ENCODE peak calls at places on chromosomes 2 and 18, in five cellular contexts. L is PC-3, U is pancreas, C is heart right ventricle, P is tibial artery. D is an unnamed sample.
A peak's percentile ranks its signal among the peaks of the same experiment; 100 is the strongest.

GRCh38 chr2:100611079-100612029 is 48.6 kb downstream of the PDCL3 start:
- DNase-seq in L (no peak), U (no peak), C (no peak), P (no peak), D (no peak)

GRCh38 chr2:3493610-3493997 is 25.7 kb downstream of the ADI1 start:
- DNase-seq in L (no peak), U (no peak), C (no peak), P (peak; percentile 83), D (peak; percentile 77)

GRCh38 chr2:62539892-62540785 is 34.1 kb upstream of the TMEM17 start:
- DNase-seq in L (no peak), U (no peak), C (no peak), P (no peak), D (no peak)

GRCh38 chr2:37189452-37190153 is 1.1 kb upstream of the SULT6B1 start:
- DNase-seq in L (peak; percentile 84), U (peak; percentile 30), C (no peak), P (no peak), D (peak; percentile 63)

GRCh38 chr2:238561230-238561629 is 134.5 kb downstream of the ASB1 start:
- DNase-seq in L (peak; percentile 80), U (no peak), C (no peak), P (no peak), D (no peak)

GRCh38 chr2:109439315-109439714 is 174.5 kb downstream of the SEPTIN10 start:
- DNase-seq in L (no peak), U (no peak), C (no peak), P (peak; percentile 24), D (no peak)

GRCh38 chr18:60599267-60599666 is 226.7 kb upstream of the MC4R start:
- DNase-seq in L (no peak), U (no peak), C (no peak), P (no peak), D (no peak)

GRCh38 chr2:28633739-28634138 is 117.9 kb upstream of the PPP1CB start:
- DNase-seq in L (peak; percentile 98), U (no peak), C (no peak), P (no peak), D (no peak)

GRCh38 chr2:239292956-239293355 is 107.9 kb downstream of the HDAC4 start:
- DNase-seq in L (no peak), U (no peak), C (no peak), P (peak; percentile 38), D (no peak)

GRCh38 chr18:24014986-24015896 is 687 bp downstream of the TTC39C start:
- DNase-seq in L (peak; percentile 56), U (peak; percentile 27), C (peak; percentile 46), P (peak; percentile 77), D (peak; percentile 68)

GRCh38 chr18:23250893-23251656 is 115.8 kb downstream of the CABLES1 start:
- DNase-seq in L (no peak), U (no peak), C (no peak), P (peak; percentile 81), D (no peak)

GRCh38 chr2:598043-598802 is 79.0 kb downstream of the TMEM18 start:
- DNase-seq in L (no peak), U (no peak), C (no peak), P (no peak), D (no peak)

GRCh38 chr18:56043691-56044090 is 455.7 kb upstream of the TCF4 start:
- DNase-seq in L (no peak), U (peak; percentile 34), C (no peak), P (no peak), D (no peak)

GRCh38 chr2:218622606-218623238 is 15.0 kb downstream of the PLCD4 start:
- DNase-seq in L (no peak), U (no peak), C (no peak), P (no peak), D (no peak)

GRCh38 chr2:156322103-156322671 is 10.3 kb downstream of the NR4A2 start:
- DNase-seq in L (no peak), U (no peak), C (no peak), P (no peak), D (no peak)

GRCh38 chr2:153509133-153509532 is 30.6 kb upstream of the RPRM start:
- DNase-seq in L (no peak), U (no peak), C (no peak), P (no peak), D (no peak)

GRCh38 chr2:858646-859045 is 92.0 kb upstream of the SNTG2 start:
- DNase-seq in L (no peak), U (no peak), C (no peak), P (no peak), D (no peak)

GRCh38 chr2:100673691-100674485 is 111.1 kb downstream of the PDCL3 start:
- DNase-seq in L (no peak), U (no peak), C (no peak), P (no peak), D (no peak)

GRCh38 chr2:15965564-15966019 is 25.2 kb downstream of the MYCN start:
- DNase-seq in L (no peak), U (no peak), C (no peak), P (no peak), D (no peak)

GRCh38 chr2:151438506-151438905 is 28.8 kb downstream of the RIF1 start:
- DNase-seq in L (no peak), U (no peak), C (no peak), P (no peak), D (no peak)

GRCh38 chr18:61132036-61132435 is 201.2 kb upstream of the CDH20 start:
- DNase-seq in L (no peak), U (no peak), C (no peak), P (no peak), D (no peak)

GRCh38 chr2:183248866-183249567 is 124.8 kb downstream of the NUP35 start:
- DNase-seq in L (peak; percentile 69), U (no peak), C (no peak), P (no peak), D (no peak)

GRCh38 chr18:63951302-63951705 is 2.2 kb downstream of the HMSD start:
- DNase-seq in L (peak; percentile 60), U (no peak), C (no peak), P (no peak), D (no peak)

GRCh38 chr2:241764272-241765241 is 12.1 kb upstream of the GAL3ST2 start:
- DNase-seq in L (no peak), U (no peak), C (no peak), P (peak; percentile 55), D (no peak)

GRCh38 chr2:195407782-195408181 is 249.2 kb upstream of the SLC39A10 start:
- DNase-seq in L (peak; percentile 66), U (no peak), C (no peak), P (no peak), D (no peak)

GRCh38 chr18:71233177-71233576 is 944.3 kb downstream of the SOCS6 start:
- DNase-seq in L (no peak), U (no peak), C (no peak), P (no peak), D (no peak)

GRCh38 chr2:120539937-120540718 is 194.2 kb downstream of the INHBB start:
- DNase-seq in L (peak; percentile 60), U (peak; percentile 64), C (peak; percentile 72), P (peak; percentile 97), D (no peak)

GRCh38 chr2:120541972-120542670 is 193.5 kb upstream of the GLI2 start:
- DNase-seq in L (no peak), U (no peak), C (no peak), P (no peak), D (no peak)

GRCh38 chr2:120541553-120541932 is 194.1 kb upstream of the GLI2 start:
- DNase-seq in L (no peak), U (no peak), C (no peak), P (no peak), D (no peak)

GRCh38 chr2:120539421-120539936 is 193.5 kb downstream of the INHBB start:
- DNase-seq in L (no peak), U (no peak), C (no peak), P (no peak), D (no peak)

DNA sequence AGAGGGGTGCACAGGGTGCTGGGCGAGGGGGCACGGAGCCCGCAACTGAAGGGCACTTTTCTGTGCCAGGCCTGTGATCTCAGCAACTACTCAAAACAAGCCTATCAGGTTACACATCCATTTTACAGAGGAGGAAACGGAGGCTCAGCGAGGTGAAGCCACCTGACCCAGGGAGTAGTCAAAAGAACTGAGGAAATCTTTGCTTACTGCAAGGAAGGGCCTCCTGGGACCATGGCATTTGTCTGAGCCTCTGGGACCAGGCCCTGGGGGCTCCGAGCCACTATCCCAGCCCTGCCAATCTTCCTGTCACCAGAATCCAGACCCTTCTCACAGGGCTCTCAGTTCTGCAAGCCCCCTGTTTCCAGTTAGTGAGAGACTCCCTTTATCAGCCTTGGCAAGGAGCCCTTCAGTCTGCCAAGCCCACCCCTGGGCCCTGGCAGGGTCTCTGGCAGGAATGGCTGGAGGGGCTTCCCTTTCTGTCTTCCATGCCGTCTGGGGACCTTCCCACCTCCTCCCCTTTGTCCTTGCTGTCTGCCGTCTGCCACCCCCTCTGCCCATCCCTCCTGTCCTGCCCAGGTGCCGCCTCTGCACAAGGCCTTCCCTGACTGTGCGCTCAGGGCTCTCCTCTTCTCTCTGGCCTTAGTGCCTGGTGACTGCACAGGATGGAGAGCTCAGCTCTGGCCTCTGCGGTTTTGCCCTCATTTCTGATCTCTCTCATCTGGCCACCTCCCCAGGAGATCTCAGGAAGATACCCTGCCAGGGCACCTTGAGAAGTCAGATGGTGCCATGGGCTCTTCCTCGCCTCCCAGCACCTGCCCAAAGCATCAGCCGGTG is 194.7 kb upstream of the GLI2 start:
- DNase-seq in L (no peak), U (no peak), C (no peak), P (no peak), D (no peak)
- H3K4me1 ChIP-seq in L (peaks cover 21% of the 10 kb centered on the region), U (peaks cover 4% of the 10 kb centered on the region), C (peaks cover 25% of the 10 kb centered on the region), P (peaks cover 32% of the 10 kb centered on the region), D (peaks cover 1% of the 10 kb centered on the region)

GRCh38 chr2:139359818-139360217 is 579.6 kb upstream of the NXPH2 start:
- DNase-seq in L (no peak), U (no peak), C (no peak), P (no peak), D (no peak)

GRCh38 chr2:139354518-139354917 is 574.3 kb upstream of the NXPH2 start:
- DNase-seq in L (no peak), U (no peak), C (no peak), P (no peak), D (no peak)

DNA sequence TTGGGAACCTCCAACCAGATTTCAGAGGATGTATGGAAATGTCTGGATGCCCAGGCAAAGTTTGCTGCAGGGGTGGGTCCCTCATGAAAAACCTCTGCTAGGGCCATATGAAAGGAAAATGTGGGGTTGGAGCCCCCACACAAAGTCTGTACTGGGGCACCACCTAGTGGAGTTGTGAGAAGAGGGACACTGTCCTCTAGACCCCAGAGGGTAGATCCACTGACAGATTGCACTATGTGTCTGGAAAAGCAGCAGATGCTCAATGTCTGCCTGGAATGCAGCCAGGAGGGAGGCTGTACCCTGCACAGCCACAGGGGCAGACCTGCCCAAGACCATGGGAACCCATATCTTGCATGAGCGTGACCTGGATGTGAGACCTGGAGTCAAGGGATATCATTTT is 573.7 kb upstream of the NXPH2 start:
- DNase-seq in L (no peak), U (no peak), C (no peak), P (no peak), D (no peak)
- TF ChIP-seq CTCF in L (no peak), U (no peak), C (no peak), P (no peak), D (no peak)

DNA sequence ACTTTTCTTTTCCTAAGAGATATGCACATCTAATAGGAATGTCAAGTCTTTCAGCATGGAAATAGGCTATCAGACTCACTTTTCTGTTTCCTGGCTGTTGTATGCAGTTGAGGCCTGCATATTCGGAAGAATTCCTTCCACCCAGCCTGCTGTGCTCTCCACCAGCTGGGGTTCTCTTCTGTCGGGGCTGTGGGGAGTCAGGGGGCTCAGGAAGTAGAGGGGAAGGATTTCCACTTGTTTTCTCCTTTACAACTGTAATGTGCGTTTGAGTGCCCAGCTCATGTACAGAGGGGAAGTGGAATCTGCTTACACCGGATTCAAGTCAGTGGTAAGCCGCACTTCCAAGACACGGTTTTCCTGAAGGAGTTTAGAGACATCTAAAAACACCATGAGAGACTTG is 90.2 kb downstream of the MTCL1 start:
- DNase-seq in L (no peak), U (no peak), C (no peak), P (no peak), D (no peak)
- H3K4me3 ChIP-seq in L (no peak overlapping the region), U (no peak overlapping the region), C (no peak overlapping the region), P (no peak overlapping the region), D (no peak overlapping the region)

GRCh38 chr18:48843596-48843995 is 107.2 kb downstream of the SMAD7 start:
- DNase-seq in L (no peak), U (no peak), C (no peak), P (peak; percentile 33), D (peak; percentile 7)
- H3K4me1 ChIP-seq in L (peaks cover 14% of the 10 kb centered on the region), U (peaks cover 19% of the 10 kb centered on the region), C (peaks cover 54% of the 10 kb centered on the region), P (peaks cover 75% of the 10 kb centered on the region), D (peaks cover 17% of the 10 kb centered on the region)